ENCODE peak calls at places on chromosomes 13 and 19, in nine cellular contexts. L, Y, W, P, D, Z, H, V and U are unnamed samples.

GRCh38 chr19:48553676-48554384 is 1.9 kb downstream of the SULT2B1 start:
- DNase-seq in V (no peak), D (no peak), W (no peak), Z (peak; percentile 99), H (peak; percentile 85), L (peak; percentile 61), Y (no peak), P (no peak), U (no peak)

GRCh38 chr13:70814684-70815083 is 706.4 kb upstream of the KLHL1 start:
- DNase-seq in V (no peak), Z (no peak), Y (no peak), L (no peak), P (no peak), D (no peak), H (no peak), W (no peak), U (no peak)

GRCh38 chr19:1241417-1242095 is at the start of gene ATP5F1D:
- DNase-seq in Z (peak; percentile 94), Y (peak; percentile 96), W (peak; percentile 84), L (peak; percentile 98), D (peak; percentile 98), P (peak; percentile 76), V (peak; percentile 98), H (peak; percentile 83), U (peak; percentile 81)

GRCh38 chr19:33365676-33366075 is 7.8 kb upstream of the CEBPG start:
- DNase-seq in V (no peak), Y (no peak), W (no peak), Z (no peak), H (no peak), D (no peak), P (no peak), L (no peak), U (no peak)

GRCh38 chr19:18464646-18465045 is 26.7 kb upstream of the ISYNA1 start:
- DNase-seq in D (peak; percentile 79), Y (peak; percentile 88), V (no peak), L (peak; percentile 87), P (no peak), W (peak; percentile 76), H (no peak), Z (peak; percentile 59), U (no peak)

GRCh38 chr13:27177852-27178251 is 6.2 kb upstream of the USP12 start:
- DNase-seq in Z (no peak), V (no peak), P (no peak), H (no peak), L (no peak), Y (no peak), D (no peak), W (no peak), U (no peak)

GRCh38 chr13:94956407-94957110 is 244.2 kb upstream of the SOX21 start:
- DNase-seq in L (no peak), P (no peak), Y (no peak), D (no peak), V (no peak), H (no peak), W (no peak), Z (no peak), U (no peak)

GRCh38 chr13:79392882-79393563 is 13.0 kb downstream of the RBM26 start:
- DNase-seq in H (no peak), P (no peak), Y (no peak), Z (no peak), V (no peak), D (no peak), L (no peak), W (no peak), U (no peak)

GRCh38 chr19:282501-282900 is 8.7 kb downstream of the PLPP2 start:
- DNase-seq in D (no peak), L (peak; percentile 9), V (no peak), Y (no peak), H (no peak), W (no peak), P (no peak), Z (no peak), U (no peak)

GRCh38 chr13:99224019-99224418 is 23.4 kb downstream of the UBAC2 start:
- DNase-seq in V (no peak), W (no peak), Z (no peak), L (no peak), Y (no peak), P (no peak), H (no peak), D (no peak), U (no peak)

GRCh38 chr19:16143399-16144215 is at the start of gene HSH2D:
- DNase-seq in L (peak; percentile 66), H (peak; percentile 88), V (peak; percentile 77), P (peak; percentile 48), D (peak; percentile 99), W (no peak), Y (peak; percentile 81), Z (no peak), U (peak; percentile 58)

GRCh38 chr13:99626461-99627082 is 125.3 kb downstream of the TM9SF2 start:
- DNase-seq in L (no peak), V (no peak), Y (no peak), W (no peak), D (no peak), P (no peak), Z (no peak), H (no peak), U (no peak)

GRCh38 chr19:7799640-7800355 is 30.2 kb upstream of the EVI5L start:
- DNase-seq in Z (peak; percentile 67), W (peak; percentile 40), H (peak; percentile 61), V (peak; percentile 75), D (peak; percentile 85), P (peak; percentile 24), L (no peak), Y (peak; percentile 62), U (peak; percentile 21)

GRCh38 chr13:98782654-98783053 is 30.2 kb upstream of the SLC15A1 start:
- DNase-seq in L (no peak), Y (no peak), D (no peak), W (no peak), V (no peak), H (no peak), P (no peak), Z (no peak), U (no peak)

GRCh38 chr19:51965583-51965982 is 21.1 kb downstream of the ZNF350 start:
- DNase-seq in P (no peak), H (no peak), Y (no peak), L (no peak), Z (no peak), W (no peak), D (no peak), V (no peak), U (no peak)
- H3K9me3 ChIP-seq in P (peaks cover 63% of the 10 kb centered on the region), H (peaks cover 59% of the 10 kb centered on the region), Y (peaks cover 54% of the 10 kb centered on the region), L (peaks cover 93% of the 10 kb centered on the region), Z (peaks cover 99% of the 10 kb centered on the region), W (peaks cover 34% of the 10 kb centered on the region), D (peaks cover 100% of the 10 kb centered on the region), V (peaks cover 55% of the 10 kb centered on the region), U (peaks cover 61% of the 10 kb centered on the region)

DNA sequence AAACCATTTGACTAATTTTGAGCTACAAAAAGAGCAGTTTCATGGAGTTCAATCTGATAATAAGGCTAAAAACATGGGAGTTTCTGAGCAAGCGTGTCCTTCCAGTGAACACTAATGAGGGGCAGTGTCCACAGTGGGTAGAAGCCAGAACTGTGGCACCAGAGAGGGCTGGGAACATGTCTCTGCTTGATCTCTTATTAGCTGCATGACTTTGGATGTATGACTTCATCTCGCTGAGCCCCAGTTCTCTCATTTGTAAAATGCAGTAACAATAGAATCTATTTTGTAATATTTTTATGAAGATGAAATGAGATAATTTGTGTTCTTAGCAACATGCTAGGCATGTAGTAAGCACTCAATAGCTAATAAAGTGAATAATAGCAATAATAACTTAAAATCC is 69.8 kb downstream of the HS6ST3 start:
- DNase-seq in Y (no peak), P (no peak), H (no peak), W (no peak), V (no peak), Z (no peak), L (no peak), D (no peak), U (no peak)
- H3K9me3 ChIP-seq in Y (no peaks in the 10 kb centered on the region), P (no peaks in the 10 kb centered on the region), H (no peaks in the 10 kb centered on the region), W (no peaks in the 10 kb centered on the region), V (no peaks in the 10 kb centered on the region), Z (no peaks in the 10 kb centered on the region), L (no peaks in the 10 kb centered on the region), D (no peaks in the 10 kb centered on the region), U (no peaks in the 10 kb centered on the region)

GRCh38 chr19:51798958-51799310 is 4.0 kb downstream of the FPR3 start:
- DNase-seq in P (no peak), V (peak; percentile 67), L (peak; percentile 58), Z (no peak), Y (no peak), D (no peak), W (no peak), H (no peak), U (no peak)
- H3K9me3 ChIP-seq in P (no peaks in the 10 kb centered on the region), V (no peaks in the 10 kb centered on the region), L (no peaks in the 10 kb centered on the region), Z (peaks cover 47% of the 10 kb centered on the region), Y (no peaks in the 10 kb centered on the region), D (no peaks in the 10 kb centered on the region), W (no peaks in the 10 kb centered on the region), H (peaks cover 5% of the 10 kb centered on the region), U (no peaks in the 10 kb centered on the region)

GRCh38 chr19:56955637-56956216 is 115.2 kb upstream of the PEG3 start:
- DNase-seq in V (no peak), P (no peak), H (no peak), L (no peak), Y (peak; percentile 66), W (no peak), Z (no peak), D (no peak), U (no peak)
- H3K9me3 ChIP-seq in V (no peaks in the 10 kb centered on the region), P (no peaks in the 10 kb centered on the region), H (no peaks in the 10 kb centered on the region), L (peaks cover 5% of the 10 kb centered on the region), Y (no peaks in the 10 kb centered on the region), W (no peaks in the 10 kb centered on the region), Z (peaks cover 54% of the 10 kb centered on the region), D (peaks cover 30% of the 10 kb centered on the region), U (peaks cover 4% of the 10 kb centered on the region)

GRCh38 chr19:52557231-52557995 is 12.7 kb upstream of the ZNF701 start:
- DNase-seq in L (no peak), W (no peak), Z (no peak), H (no peak), P (no peak), D (no peak), V (no peak), Y (no peak), U (no peak)
- H3K9me3 ChIP-seq in L (peaks cover 74% of the 10 kb centered on the region), W (peaks cover 12% of the 10 kb centered on the region), Z (peaks cover 59% of the 10 kb centered on the region), H (peaks cover 82% of the 10 kb centered on the region), P (peaks cover 38% of the 10 kb centered on the region), D (peaks cover 100% of the 10 kb centered on the region), V (peaks cover 51% of the 10 kb centered on the region), Y (peaks cover 44% of the 10 kb centered on the region), U (peaks cover 54% of the 10 kb centered on the region)

GRCh38 chr13:111948281-111948680 is 118.7 kb upstream of the SOX1 start:
- DNase-seq in P (no peak), L (no peak), V (no peak), D (peak; percentile 30), Y (no peak), Z (no peak), H (no peak), W (no peak), U (no peak)

GRCh38 chr13:111946214-111946613 is 120.7 kb upstream of the SOX1 start:
- DNase-seq in P (no peak), W (no peak), H (no peak), V (no peak), Y (no peak), D (peak; percentile 36), L (no peak), Z (no peak), U (no peak)

GRCh38 chr13:111948811-111949210 is 118.1 kb upstream of the SOX1 start:
- DNase-seq in W (no peak), P (no peak), L (no peak), V (no peak), H (no peak), Y (no peak), Z (no peak), D (no peak), U (no peak)

GRCh38 chr13:111947876-111948275 is 119.1 kb upstream of the SOX1 start:
- DNase-seq in P (no peak), V (no peak), H (no peak), Z (no peak), D (peak; percentile 68), W (no peak), L (no peak), Y (no peak), U (no peak)

GRCh38 chr13:111947026-111947810 is 119.7 kb upstream of the SOX1 start:
- DNase-seq in V (no peak), Z (no peak), W (no peak), D (peak; percentile 41), H (no peak), Y (no peak), P (no peak), L (no peak), U (no peak)
- H3K9me3 ChIP-seq in V (peaks cover 8% of the 10 kb centered on the region), Z (no peaks in the 10 kb centered on the region), W (no peaks in the 10 kb centered on the region), D (peaks cover 21% of the 10 kb centered on the region), H (no peaks in the 10 kb centered on the region), Y (no peaks in the 10 kb centered on the region), P (no peaks in the 10 kb centered on the region), L (no peaks in the 10 kb centered on the region), U (no peaks in the 10 kb centered on the region)